ENCODE peak calls at places on chromosomes 6 and 20, in ten cellular contexts. G is GM13977; Z is stimulated activated CD4-positive, alpha-beta T cell treated with anti-CD3 and anti-CD28 coated beads, Interleukin-4, amount 100 ng/mL, for 4 hours; R is cardiac muscle cell; E is DMS153; H is AG20443; B is psoas muscle; N is activated CD4-positive, alpha-beta T cell treated with anti-CD3 and anti-CD28 coated beads, Interleukin-2, amount 50 U/mL, for 24 hours; C is A549; Q is CD8-positive, alpha-beta memory T cell. F is an unnamed sample.

GRCh38 chr6:104623052-104623690 is 236.5 kb downstream of the HACE1 start:
- DNase-seq in G (no peak), Z (no peak), R (peak; percentile 25), E (no peak), H (peak; percentile 17), B (no peak), N (no peak), C (peak; percentile 11), Q (no peak), F (no peak)

GRCh38 chr20:10047427-10047826 is 12.6 kb downstream of the ANKEF1 start:
- DNase-seq in G (no peak), Z (no peak), R (peak; percentile 24), E (no peak), H (peak; percentile 11), B (no peak), N (no peak), C (peak; percentile 53), Q (no peak), F (no peak)

GRCh38 chr6:112827793-112828192 is 480.7 kb downstream of the RFPL4B start:
- DNase-seq in G (no peak), Z (no peak), R (peak; percentile 22), E (no peak), H (peak; percentile 41), B (peak; percentile 18), N (no peak), C (no peak), Q (no peak), F (peak; percentile 41)

GRCh38 chr6:140485740-140486467 is 1111.5 kb upstream of the CITED2 start:
- DNase-seq in G (no peak), Z (peak; percentile 4), R (peak; percentile 91), E (peak; percentile 15), H (peak; percentile 61), B (peak; percentile 11), N (no peak), C (peak; percentile 69), Q (no peak), F (no peak)

GRCh38 chr6:4478098-4478497 is 298.1 kb upstream of the CDYL start:
- DNase-seq in G (no peak), Z (no peak), R (no peak), E (no peak), H (no peak), B (no peak), N (no peak), C (no peak), Q (no peak), F (no peak)

GRCh38 chr6:131225127-131225526 is 89.9 kb downstream of the AKAP7 start:
- DNase-seq in G (no peak), Z (no peak), R (no peak), E (no peak), H (no peak), B (no peak), N (no peak), C (no peak), Q (no peak), F (no peak)

GRCh38 chr6:11494786-11495564 is 42.6 kb upstream of the TMEM170B start:
- DNase-seq in G (peak; percentile 20), Z (no peak), R (no peak), E (no peak), H (no peak), B (no peak), N (no peak), C (no peak), Q (no peak), F (peak; percentile 27)

GRCh38 chr6:31559958-31560696 is 12.0 kb upstream of the LTA start:
- DNase-seq in G (peak; percentile 71), Z (peak; percentile 55), R (peak; percentile 76), E (no peak), H (peak; percentile 56), B (peak; percentile 62), N (no peak), C (peak; percentile 12), Q (peak; percentile 42), F (peak; percentile 71)

GRCh38 chr6:134868812-134869211 is 81.1 kb downstream of the ALDH8A1 start:
- DNase-seq in G (no peak), Z (no peak), R (no peak), E (no peak), H (no peak), B (no peak), N (no peak), C (no peak), Q (no peak), F (no peak)

GRCh38 chr6:41538556-41539182 is 7.5 kb upstream of the FOXP4 start:
- DNase-seq in G (no peak), Z (no peak), R (peak; percentile 32), E (no peak), H (no peak), B (no peak), N (no peak), C (no peak), Q (no peak), F (no peak)

GRCh38 chr6:7697820-7698623 is 27.9 kb upstream of the BMP6 start:
- DNase-seq in G (no peak), Z (no peak), R (peak; percentile 95), E (no peak), H (peak; percentile 75), B (no peak), N (no peak), C (peak; percentile 96), Q (no peak), F (no peak)

GRCh38 chr6:69867075-69867911 is 937 bp downstream of the COL19A1 start:
- DNase-seq in G (peak; percentile 68), Z (peak; percentile 53), R (peak; percentile 39), E (no peak), H (peak; percentile 65), B (peak; percentile 64), N (peak; percentile 27), C (peak; percentile 5), Q (peak; percentile 22), F (peak; percentile 75)

GRCh38 chr6:88612631-88613030 is 350.8 kb downstream of the RNGTT start:
- DNase-seq in G (no peak), Z (no peak), R (no peak), E (no peak), H (no peak), B (no peak), N (no peak), C (no peak), Q (no peak), F (no peak)

GRCh38 chr6:168640738-168641137 is 199.8 kb downstream of the SMOC2 start:
- DNase-seq in G (no peak), Z (no peak), R (peak; percentile 49), E (no peak), H (no peak), B (no peak), N (no peak), C (no peak), Q (no peak), F (no peak)

GRCh38 chr6:116268589-116269293 is 11.0 kb downstream of the TSPYL1 start:
- DNase-seq in G (peak; percentile 49), Z (no peak), R (peak; percentile 87), E (peak; percentile 51), H (peak; percentile 56), B (no peak), N (no peak), C (peak; percentile 73), Q (no peak), F (peak; percentile 30)

GRCh38 chr6:116405147-116405546 is 34.4 kb downstream of the DSE start:
- DNase-seq in G (peak; percentile 29), Z (no peak), R (no peak), E (no peak), H (peak; percentile 54), B (no peak), N (no peak), C (no peak), Q (no peak), F (peak; percentile 45)

GRCh38 chr6:45718901-45719300 is 296.8 kb downstream of the CLIC5 start:
- DNase-seq in G (no peak), Z (no peak), R (no peak), E (no peak), H (peak; percentile 66), B (no peak), N (no peak), C (no peak), Q (no peak), F (no peak)

GRCh38 chr20:60572991-60573390 is 614.8 kb downstream of the CDH26 start:
- DNase-seq in G (no peak), Z (no peak), R (no peak), E (no peak), H (no peak), B (no peak), N (no peak), C (no peak), Q (no peak), F (no peak)

GRCh38 chr6:3808759-3809514 is 40.2 kb upstream of the FAM50B start:
- DNase-seq in G (no peak), Z (no peak), R (peak; percentile 87), E (no peak), H (peak; percentile 95), B (peak; percentile 66), N (no peak), C (peak; percentile 77), Q (no peak), F (no peak)

GRCh38 chr6:18752278-18753057 is 365.3 kb downstream of the RNF144B start:
- DNase-seq in G (no peak), Z (no peak), R (no peak), E (no peak), H (no peak), B (no peak), N (no peak), C (no peak), Q (no peak), F (no peak)

GRCh38 chr20:4949833-4950178 is 51.5 kb downstream of the SLC23A2 start:
- DNase-seq in G (peak; percentile 48), Z (peak; percentile 2), R (peak; percentile 61), E (no peak), H (peak; percentile 74), B (no peak), N (no peak), C (peak; percentile 46), Q (no peak), F (peak; percentile 44)

GRCh38 chr20:58906894-58907293 is 54.4 kb downstream of the GNAS start:
- DNase-seq in G (no peak), Z (no peak), R (peak; percentile 50), E (no peak), H (peak; percentile 15), B (no peak), N (no peak), C (no peak), Q (no peak), F (no peak)

GRCh38 chr20:4303136-4303535 is 287.8 kb upstream of the RNF24 start:
- DNase-seq in G (no peak), Z (no peak), R (no peak), E (no peak), H (no peak), B (no peak), N (no peak), C (no peak), Q (no peak), F (no peak)

GRCh38 chr6:2560140-2560818 is 190.4 kb downstream of the MYLK4 start:
- DNase-seq in G (no peak), Z (no peak), R (no peak), E (no peak), H (no peak), B (no peak), N (no peak), C (no peak), Q (no peak), F (no peak)

GRCh38 chr6:30740993-30741784 is 1.3 kb downstream of the FLOT1 start:
- DNase-seq in G (no peak), Z (peak; percentile 45), R (no peak), E (no peak), H (no peak), B (no peak), N (no peak), C (no peak), Q (no peak), F (no peak)

GRCh38 chr6:167683028-167683862 is 143.5 kb upstream of the AFDN start:
- DNase-seq in G (no peak), Z (no peak), R (peak; percentile 96), E (no peak), H (no peak), B (peak; percentile 50), N (no peak), C (peak; percentile 86), Q (no peak), F (no peak)

GRCh38 chr6:29141606-29142005 is 29.1 kb upstream of the OR2J2 start:
- DNase-seq in G (no peak), Z (no peak), R (no peak), E (no peak), H (no peak), B (no peak), N (no peak), C (no peak), Q (no peak), F (no peak)

GRCh38 chr6:71721642-71722041 is 164.7 kb upstream of the RIMS1 start:
- DNase-seq in G (no peak), Z (no peak), R (peak; percentile 11), E (no peak), H (peak; percentile 45), B (no peak), N (no peak), C (no peak), Q (no peak), F (no peak)

F was measured in GM20000.